ENCODE peak calls at places on chromosome 3, in seven cellular contexts. One of them, this sample, is unnamed.

GRCh38 chr3:20935791-20936190 is 749.8 kb upstream of the SGO1 start:
- DNase-seq in CD4-positive, alpha-beta T cell: no peak
- DNase-seq in H9: no peak
- DNase-seq in glutamatergic neuron: no peak
- DNase-seq in astrocyte of the cerebellum: no peak
- DNase-seq in left ventricle myocardium inferior: no peak
- DNase-seq in GM06990: no peak
- DNase-seq in this sample: no peak

GRCh38 chr3:107369791-107370190 is 7.4 kb upstream of the CCDC54 start:
- DNase-seq in CD4-positive, alpha-beta T cell: no peak
- DNase-seq in H9: no peak
- DNase-seq in glutamatergic neuron: no peak
- DNase-seq in astrocyte of the cerebellum: no peak
- DNase-seq in left ventricle myocardium inferior: no peak
- DNase-seq in GM06990: no peak
- DNase-seq in this sample: no peak

GRCh38 chr3:150495563-150496168 is 50.6 kb downstream of the SERP1 start:
- DNase-seq in CD4-positive, alpha-beta T cell: no peak
- DNase-seq in H9: no peak
- DNase-seq in glutamatergic neuron: no peak
- DNase-seq in astrocyte of the cerebellum: peak; percentile 45
- DNase-seq in left ventricle myocardium inferior: no peak
- DNase-seq in GM06990: peak; percentile 15
- DNase-seq in this sample: no peak

GRCh38 chr3:49465269-49466034 is 4.6 kb upstream of the DAG1 start:
- DNase-seq in CD4-positive, alpha-beta T cell: no peak
- DNase-seq in H9: no peak
- DNase-seq in glutamatergic neuron: no peak
- DNase-seq in astrocyte of the cerebellum: no peak
- DNase-seq in left ventricle myocardium inferior: no peak
- DNase-seq in GM06990: no peak
- DNase-seq in this sample: no peak

GRCh38 chr3:117409701-117410459 is 700.3 kb downstream of the TUSC7 start:
- DNase-seq in CD4-positive, alpha-beta T cell: no peak
- DNase-seq in H9: no peak
- DNase-seq in glutamatergic neuron: no peak
- DNase-seq in astrocyte of the cerebellum: no peak
- DNase-seq in left ventricle myocardium inferior: no peak
- DNase-seq in GM06990: no peak
- DNase-seq in this sample: no peak

GRCh38 chr3:134655706-134656105 is 4.9 kb upstream of the KY start:
- DNase-seq in CD4-positive, alpha-beta T cell: no peak
- DNase-seq in H9: peak; percentile 10
- DNase-seq in glutamatergic neuron: no peak
- DNase-seq in astrocyte of the cerebellum: no peak
- DNase-seq in left ventricle myocardium inferior: no peak
- DNase-seq in GM06990: no peak
- DNase-seq in this sample: no peak

GRCh38 chr3:93981649-93982048 is 1.7 kb downstream of the ARL13B start:
- DNase-seq in CD4-positive, alpha-beta T cell: no peak
- DNase-seq in H9: no peak
- DNase-seq in glutamatergic neuron: no peak
- DNase-seq in astrocyte of the cerebellum: no peak
- DNase-seq in left ventricle myocardium inferior: no peak
- DNase-seq in GM06990: no peak
- DNase-seq in this sample: no peak

GRCh38 chr3:111936191-111936841 is 42.5 kb upstream of the ABHD10 start:
- DNase-seq in CD4-positive, alpha-beta T cell: no peak
- DNase-seq in H9: no peak
- DNase-seq in glutamatergic neuron: no peak
- DNase-seq in astrocyte of the cerebellum: peak; percentile 28
- DNase-seq in left ventricle myocardium inferior: no peak
- DNase-seq in GM06990: no peak
- DNase-seq in this sample: no peak

GRCh38 chr3:129429597-129429996 is 1.2 kb upstream of the EFCAB12 start:
- DNase-seq in CD4-positive, alpha-beta T cell: no peak
- DNase-seq in H9: peak; percentile 64
- DNase-seq in glutamatergic neuron: no peak
- DNase-seq in astrocyte of the cerebellum: no peak
- DNase-seq in left ventricle myocardium inferior: no peak
- DNase-seq in GM06990: no peak
- DNase-seq in this sample: no peak

GRCh38 chr3:183428140-183429023 is at the start of gene MCF2L2:
- DNase-seq in CD4-positive, alpha-beta T cell: peak; percentile 69
- DNase-seq in H9: peak; percentile 78
- DNase-seq in glutamatergic neuron: peak; percentile 80
- DNase-seq in astrocyte of the cerebellum: no peak
- DNase-seq in left ventricle myocardium inferior: peak; percentile 78
- DNase-seq in GM06990: peak; percentile 66
- DNase-seq in this sample: peak; percentile 90

GRCh38 chr3:132629928-132630327 is 29.7 kb downstream of the ACAD11 start:
- DNase-seq in CD4-positive, alpha-beta T cell: no peak
- DNase-seq in H9: no peak
- DNase-seq in glutamatergic neuron: no peak
- DNase-seq in astrocyte of the cerebellum: peak; percentile 24
- DNase-seq in left ventricle myocardium inferior: no peak
- DNase-seq in GM06990: no peak
- DNase-seq in this sample: no peak

GRCh38 chr3:171175840-171176239 is 149.3 kb upstream of the SLC2A2 start:
- DNase-seq in CD4-positive, alpha-beta T cell: no peak
- DNase-seq in H9: no peak
- DNase-seq in glutamatergic neuron: no peak
- DNase-seq in astrocyte of the cerebellum: no peak
- DNase-seq in left ventricle myocardium inferior: no peak
- DNase-seq in GM06990: no peak
- DNase-seq in this sample: no peak

GRCh38 chr3:150421799-150422548 is 13.9 kb downstream of the TSC22D2 start:
- DNase-seq in CD4-positive, alpha-beta T cell: no peak
- DNase-seq in H9: no peak
- DNase-seq in glutamatergic neuron: no peak
- DNase-seq in astrocyte of the cerebellum: no peak
- DNase-seq in left ventricle myocardium inferior: no peak
- DNase-seq in GM06990: no peak
- DNase-seq in this sample: no peak

GRCh38 chr3:178823556-178824229 is 247.9 kb downstream of the ZMAT3 start:
- DNase-seq in CD4-positive, alpha-beta T cell: no peak
- DNase-seq in H9: no peak
- DNase-seq in glutamatergic neuron: no peak
- DNase-seq in astrocyte of the cerebellum: no peak
- DNase-seq in left ventricle myocardium inferior: no peak
- DNase-seq in GM06990: no peak
- DNase-seq in this sample: no peak

GRCh38 chr3:45417949-45418847 is 29.8 kb downstream of the LARS2 start:
- DNase-seq in CD4-positive, alpha-beta T cell: no peak
- DNase-seq in H9: no peak
- DNase-seq in glutamatergic neuron: no peak
- DNase-seq in astrocyte of the cerebellum: no peak
- DNase-seq in left ventricle myocardium inferior: no peak
- DNase-seq in GM06990: no peak
- DNase-seq in this sample: no peak

GRCh38 chr3:33299395-33300081 is 22.3 kb downstream of the FBXL2 start:
- DNase-seq in CD4-positive, alpha-beta T cell: no peak
- DNase-seq in H9: no peak
- DNase-seq in glutamatergic neuron: no peak
- DNase-seq in astrocyte of the cerebellum: no peak
- DNase-seq in left ventricle myocardium inferior: no peak
- DNase-seq in GM06990: no peak
- DNase-seq in this sample: no peak

GRCh38 chr3:169082076-169082475 is 581.4 kb downstream of the MECOM start:
- DNase-seq in CD4-positive, alpha-beta T cell: no peak
- DNase-seq in H9: no peak
- DNase-seq in glutamatergic neuron: no peak
- DNase-seq in astrocyte of the cerebellum: no peak
- DNase-seq in left ventricle myocardium inferior: no peak
- DNase-seq in GM06990: no peak
- DNase-seq in this sample: no peak

GRCh38 chr3:140188285-140188684 is 253.3 kb downstream of the CLSTN2 start:
- DNase-seq in CD4-positive, alpha-beta T cell: no peak
- DNase-seq in H9: no peak
- DNase-seq in glutamatergic neuron: no peak
- DNase-seq in astrocyte of the cerebellum: no peak
- DNase-seq in left ventricle myocardium inferior: peak; percentile 40
- DNase-seq in GM06990: no peak
- DNase-seq in this sample: no peak

DNA sequence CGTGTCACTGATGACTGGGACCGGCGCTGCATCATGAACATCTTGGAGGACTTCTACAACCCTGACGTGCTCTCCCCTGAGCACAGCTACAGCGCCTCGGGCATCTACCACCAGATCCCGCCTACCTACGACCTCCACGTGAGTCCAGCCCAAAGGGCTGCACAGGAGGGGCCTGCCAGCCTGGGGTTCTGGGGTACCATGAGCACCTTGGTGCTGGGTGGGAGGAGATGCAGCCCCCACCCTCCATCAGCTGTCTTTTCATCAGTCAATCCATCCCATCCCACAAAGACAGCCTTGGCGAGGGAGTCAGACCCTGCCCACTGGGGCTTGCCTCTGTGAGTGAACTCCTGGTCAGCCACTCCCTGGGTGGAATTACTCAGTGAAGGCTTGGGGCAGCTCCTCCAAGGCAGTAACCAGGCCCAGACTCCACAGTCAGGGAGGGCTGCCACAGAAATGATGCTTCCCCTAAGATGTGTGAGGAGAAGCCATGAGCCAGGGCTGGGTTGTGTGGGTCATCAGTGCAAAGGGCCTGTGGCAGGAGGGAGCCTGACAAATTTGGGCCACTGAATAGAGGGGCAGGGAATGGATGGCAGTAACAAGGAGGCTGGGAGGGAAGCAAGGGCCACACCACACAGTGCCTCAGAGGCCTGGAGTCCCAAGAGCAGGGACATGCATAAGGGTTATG is 47.9 kb downstream of the SEMA3G start:
- DNase-seq in CD4-positive, alpha-beta T cell: no peak
- DNase-seq in H9: no peak
- DNase-seq in glutamatergic neuron: no peak
- DNase-seq in astrocyte of the cerebellum: no peak
- DNase-seq in left ventricle myocardium inferior: peak; percentile 6
- DNase-seq in GM06990: no peak
- DNase-seq in this sample: no peak
- TF ChIP-seq CTCF in CD4-positive, alpha-beta T cell: no peak
- TF ChIP-seq CTCF in H9: no peak
- TF ChIP-seq CTCF in glutamatergic neuron: no peak
- TF ChIP-seq CTCF in astrocyte of the cerebellum: no peak
- TF ChIP-seq CTCF in left ventricle myocardium inferior: no peak
- TF ChIP-seq CTCF in GM06990: no peak
- TF ChIP-seq CTCF in this sample: no peak

DNA sequence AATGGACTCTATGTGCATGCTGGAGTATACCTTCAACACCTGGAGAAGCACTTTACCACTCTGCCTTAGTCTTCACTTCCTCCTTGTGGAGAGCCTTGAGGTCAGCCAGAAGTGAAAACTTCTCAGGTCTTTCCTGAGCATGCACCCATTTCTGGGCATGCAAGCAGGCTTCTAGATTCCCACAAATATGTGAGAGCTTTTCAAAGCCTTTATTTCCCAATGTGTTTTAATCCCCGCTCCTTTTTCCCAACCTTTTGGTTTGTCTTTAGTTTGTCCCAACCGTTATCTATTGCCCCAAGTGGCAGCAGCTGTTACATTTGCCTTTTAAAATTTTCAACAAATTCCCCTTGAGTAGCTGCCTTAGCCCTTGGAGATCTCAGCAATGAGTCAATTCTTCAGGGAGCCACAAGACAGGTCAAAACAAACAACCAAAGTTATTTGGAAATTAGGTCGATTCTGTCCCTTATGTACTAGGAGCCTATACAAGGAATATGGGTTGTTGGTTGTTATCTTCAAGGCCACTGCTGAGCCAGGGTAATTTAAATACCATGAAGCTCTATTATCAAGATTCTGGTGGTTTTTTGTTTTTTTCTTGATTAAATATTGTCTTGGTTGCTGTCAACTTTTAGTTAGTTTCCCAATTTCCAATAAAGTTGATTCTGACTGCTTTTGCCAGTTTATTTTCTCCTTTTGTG is 44.4 kb downstream of the LSM3 start:
- DNase-seq in CD4-positive, alpha-beta T cell: no peak
- DNase-seq in H9: no peak
- DNase-seq in glutamatergic neuron: no peak
- DNase-seq in astrocyte of the cerebellum: no peak
- DNase-seq in left ventricle myocardium inferior: no peak
- DNase-seq in GM06990: no peak
- DNase-seq in this sample: no peak
- TF ChIP-seq CTCF in CD4-positive, alpha-beta T cell: no peak
- TF ChIP-seq CTCF in H9: no peak
- TF ChIP-seq CTCF in glutamatergic neuron: no peak
- TF ChIP-seq CTCF in astrocyte of the cerebellum: no peak
- TF ChIP-seq CTCF in left ventricle myocardium inferior: no peak
- TF ChIP-seq CTCF in GM06990: no peak
- TF ChIP-seq CTCF in this sample: no peak

DNA sequence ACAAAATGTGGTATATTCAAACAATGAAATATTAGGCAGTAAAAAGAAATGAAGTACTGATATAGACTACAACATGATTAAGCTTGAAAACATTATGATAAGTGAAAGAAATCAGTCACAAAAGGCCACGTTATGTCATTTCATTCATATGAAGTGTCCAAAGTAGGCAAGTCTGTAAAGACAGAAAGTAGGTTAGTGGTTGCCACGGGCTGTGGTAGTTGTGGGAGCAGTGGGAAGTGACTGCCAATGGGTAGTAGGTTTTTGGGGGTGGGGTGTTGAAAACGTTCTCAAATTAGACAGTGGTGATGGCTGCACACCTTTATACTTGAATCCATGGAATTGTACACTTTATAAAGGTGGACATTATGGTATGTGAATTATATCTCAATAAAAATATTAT is 12.1 kb downstream of the GALNT15 start:
- DNase-seq in CD4-positive, alpha-beta T cell: no peak
- DNase-seq in H9: no peak
- DNase-seq in glutamatergic neuron: no peak
- DNase-seq in astrocyte of the cerebellum: no peak
- DNase-seq in left ventricle myocardium inferior: no peak
- DNase-seq in GM06990: no peak
- DNase-seq in this sample: peak; percentile 31
- TF ChIP-seq CTCF in CD4-positive, alpha-beta T cell: no peak
- TF ChIP-seq CTCF in H9: no peak
- TF ChIP-seq CTCF in glutamatergic neuron: no peak
- TF ChIP-seq CTCF in astrocyte of the cerebellum: no peak
- TF ChIP-seq CTCF in left ventricle myocardium inferior: no peak
- TF ChIP-seq CTCF in GM06990: no peak
- TF ChIP-seq CTCF in this sample: no peak

GRCh38 chr3:12841085-12841969 is at the start of gene RPL32:
- DNase-seq in CD4-positive, alpha-beta T cell: peak; percentile 77
- DNase-seq in H9: peak; percentile 83
- DNase-seq in glutamatergic neuron: peak; percentile 85
- DNase-seq in astrocyte of the cerebellum: peak; percentile 95
- DNase-seq in left ventricle myocardium inferior: peak; percentile 89
- DNase-seq in GM06990: peak; percentile 85
- DNase-seq in this sample: peak; percentile 90
- TF ChIP-seq CTCF in CD4-positive, alpha-beta T cell: peak; percentile 74
- TF ChIP-seq CTCF in H9: peak; percentile 89
- TF ChIP-seq CTCF in glutamatergic neuron: peak; percentile 80
- TF ChIP-seq CTCF in astrocyte of the cerebellum: peak; percentile 78
- TF ChIP-seq CTCF in left ventricle myocardium inferior: peak; percentile 88
- TF ChIP-seq CTCF in GM06990: peak; percentile 80
- TF ChIP-seq CTCF in this sample: peak; percentile 82

This sample was measured in activated CD8-positive, alpha-beta T cell treated with anti-CD3 and anti-CD28 coated beads for 36 hours.